ENCODE peak calls at places on chromosomes 3 and 15, in five cellular contexts. M is mesenchymal stem cell, I is IMR-90, O is H9, S is neuronal stem cell. X is an unnamed sample.

GRCh38 chr3:65342084-65342683 is 654.4 kb upstream of the ADAMTS9 start:
- DNase-seq in M (peak; percentile 44), I (peak; percentile 55), O (peak; percentile 81), S (peak; percentile 59), X (peak; percentile 83)

GRCh38 chr15:88546248-88547129 is at the start of gene DET1:
- DNase-seq in M (peak; percentile 93), I (peak; percentile 94), O (peak; percentile 99), S (peak; percentile 81), X (peak; percentile 99)

GRCh38 chr3:85821130-85821756 is 862.5 kb downstream of the CADM2 start:
- DNase-seq in M (no peak), I (no peak), O (peak; percentile 49), S (peak; percentile 11), X (peak; percentile 63)

GRCh38 chr3:39024497-39024896 is 27.2 kb downstream of the SCN11A start:
- DNase-seq in M (no peak), I (no peak), O (no peak), S (no peak), X (no peak)

GRCh38 chr3:58098531-58098930 is 90.3 kb downstream of the FLNB start:
- DNase-seq in M (no peak), I (no peak), O (no peak), S (no peak), X (no peak)

GRCh38 chr15:26893351-26894065 is 26.6 kb downstream of the GABRA5 start:
- DNase-seq in M (no peak), I (no peak), O (no peak), S (no peak), X (no peak)

GRCh38 chr3:174101244-174101643 is 703.7 kb downstream of the NLGN1 start:
- DNase-seq in M (peak; percentile 41), I (peak; percentile 69), O (no peak), S (no peak), X (no peak)

GRCh38 chr15:44861439-44861910 is 95.0 kb upstream of the TERB2 start:
- DNase-seq in M (no peak), I (no peak), O (no peak), S (no peak), X (no peak)

GRCh38 chr15:33242165-33242564 is 47.7 kb upstream of the FMN1 start:
- DNase-seq in M (peak; percentile 80), I (peak; percentile 27), O (peak; percentile 42), S (no peak), X (peak; percentile 99)

GRCh38 chr15:99436472-99437314 is 129.1 kb upstream of the MEF2A start:
- DNase-seq in M (no peak), I (no peak), O (no peak), S (no peak), X (no peak)

GRCh38 chr3:65593780-65594752 is 444.7 kb downstream of the MAGI1 start:
- DNase-seq in M (peak; percentile 17), I (no peak), O (no peak), S (no peak), X (no peak)

GRCh38 chr3:150538324-150539208 is 7.7 kb downstream of the SERP1 start:
- DNase-seq in M (no peak), I (no peak), O (no peak), S (no peak), X (no peak)
- H3K23ac ChIP-seq in M (no peak overlapping the region), I (no peak overlapping the region), O (no peak overlapping the region), S (no peak overlapping the region), X (no peak overlapping the region)

GRCh38 chr3:72100062-72100511 is 315.1 kb upstream of the PROK2 start:
- DNase-seq in M (peak; percentile 11), I (no peak), O (peak; percentile 66), S (no peak), X (peak; percentile 72)
- H3K4me2 ChIP-seq in M (peak overlapping the region; percentile 80), I (no peak overlapping the region), O (peak overlapping the region; percentile 62), S (peak overlapping the region; percentile 84), X (peak overlapping the region; percentile 68)

DNA sequence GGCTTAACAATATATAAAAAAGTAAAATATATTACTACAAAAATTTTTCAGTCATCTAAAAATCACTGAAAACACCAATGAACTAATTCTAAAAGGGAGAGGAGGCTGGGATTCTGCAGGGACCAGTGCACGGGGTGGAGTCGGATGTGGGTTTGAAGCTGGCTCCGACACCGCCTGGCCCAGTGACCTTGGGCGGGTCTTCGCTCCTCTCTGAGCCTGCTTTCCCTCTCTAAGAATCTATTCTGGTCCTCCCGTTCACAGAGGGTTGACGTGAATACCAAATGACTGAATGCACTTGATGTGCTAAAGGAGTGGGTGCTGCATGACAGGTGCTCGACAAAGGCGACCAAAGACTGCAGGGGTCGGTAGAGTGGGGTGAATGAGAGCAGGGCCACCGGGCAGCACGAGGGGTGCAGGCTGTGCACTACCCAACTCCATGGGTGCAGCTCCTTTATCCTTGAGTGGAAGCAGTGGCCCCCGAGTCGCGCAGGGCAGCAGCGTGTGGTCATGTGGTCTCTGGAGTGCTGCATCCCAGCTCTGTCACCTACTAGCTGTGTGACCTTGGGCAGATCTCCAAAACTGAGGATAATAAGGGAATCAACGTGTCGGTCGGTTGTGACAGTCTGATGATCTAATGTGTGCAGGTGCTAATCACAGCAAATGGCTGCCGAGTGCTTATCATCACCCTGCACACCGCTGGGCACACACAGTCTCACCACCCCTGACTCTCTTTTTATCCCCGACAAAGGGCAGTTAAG is 8.6 kb upstream of the IQSEC1 start:
- DNase-seq in M (no peak), I (no peak), O (no peak), S (no peak), X (no peak)
- H3K23ac ChIP-seq in M (no peak overlapping the region), I (no peak overlapping the region), O (no peak overlapping the region), S (peak overlapping the region; percentile 59), X (no peak overlapping the region)

DNA sequence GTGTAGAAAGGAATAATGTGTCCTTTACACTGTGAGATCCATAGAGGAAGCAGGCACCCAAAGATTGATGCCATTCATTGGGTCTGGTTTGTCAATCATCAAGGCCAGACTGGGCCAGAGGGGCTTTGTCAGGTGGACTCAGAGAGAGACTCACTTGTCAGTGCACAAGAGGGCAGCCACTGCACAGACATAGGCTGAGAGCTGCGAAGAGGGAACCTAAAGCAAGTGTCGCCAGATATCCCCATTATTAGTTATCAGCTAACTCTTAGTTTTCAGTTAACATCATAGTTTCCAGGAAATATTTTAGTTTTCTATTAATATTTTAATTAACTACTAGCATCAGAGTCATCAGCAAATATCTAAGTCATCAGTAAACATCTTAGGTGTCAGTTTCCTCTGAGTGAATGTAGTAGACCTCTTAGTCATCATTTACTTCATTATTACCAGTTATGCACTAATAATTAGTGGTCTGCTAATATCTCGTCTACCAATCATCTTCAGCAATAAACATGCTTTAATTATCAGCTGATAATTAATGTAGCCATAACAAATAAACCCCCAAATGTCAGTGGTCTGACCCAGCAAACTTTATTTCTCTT is 41.7 kb upstream of the LIMD1 start:
- DNase-seq in M (no peak), I (no peak), O (no peak), S (no peak), X (no peak)
- H3K4me2 ChIP-seq in M (no peak overlapping the region), I (no peak overlapping the region), O (no peak overlapping the region), S (no peak overlapping the region), X (no peak overlapping the region)

DNA sequence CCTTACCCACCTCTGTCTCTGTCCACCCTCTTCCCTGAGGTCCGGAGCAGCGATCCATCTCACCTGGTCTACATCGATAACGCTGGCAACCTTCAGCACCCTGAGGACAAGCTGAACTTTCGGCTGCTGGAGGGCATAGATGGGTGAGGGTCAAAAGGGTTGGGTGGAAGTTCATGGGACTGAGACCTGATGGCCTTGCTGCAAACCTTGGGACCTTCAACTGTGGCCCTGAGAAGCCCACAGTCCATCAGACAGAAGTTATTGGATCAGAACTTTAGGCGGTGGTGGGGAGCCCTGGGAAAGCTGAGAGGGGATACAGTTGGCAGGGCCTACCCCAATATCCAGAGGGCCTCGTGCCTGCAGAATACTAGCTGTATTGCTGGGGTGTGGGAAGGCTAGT is 50.5 kb downstream of the POMGNT2 start:
- DNase-seq in M (no peak), I (no peak), O (no peak), S (no peak), X (no peak)
- H3K23ac ChIP-seq in M (no peak overlapping the region), I (no peak overlapping the region), O (no peak overlapping the region), S (peak overlapping the region; percentile 20), X (no peak overlapping the region)